ENCODE peak calls at places on chromosomes 5 and 9, in seven cellular contexts. U, O, K, Q, S, A and L are unnamed samples.

GRCh38 chr9:91159664-91160121 is 202.0 kb downstream of the AUH start:
- DNase-seq in U (no peak), S (peak; percentile 79), Q (no peak), K (no peak), A (no peak), O (peak; percentile 79), L (no peak)

GRCh38 chr9:89225587-89225986 is 47.0 kb upstream of the SHC3 start:
- DNase-seq in A (no peak), U (no peak), K (no peak), O (no peak), S (no peak), Q (no peak), L (no peak)

GRCh38 chr5:483011-483410 is 40.0 kb downstream of the EXOC3 start:
- DNase-seq in A (no peak), K (no peak), O (no peak), U (no peak), Q (no peak), S (no peak), L (no peak)

GRCh38 chr5:96629774-96630173 is 32.4 kb upstream of the CAST start:
- DNase-seq in O (no peak), Q (no peak), A (no peak), U (peak; percentile 62), K (peak; percentile 90), S (no peak), L (peak; percentile 88)

GRCh38 chr5:1764606-1764960 is 35.1 kb downstream of the MRPL36 start:
- DNase-seq in S (peak; percentile 77), A (no peak), U (no peak), K (no peak), O (peak; percentile 48), Q (no peak), L (no peak)

GRCh38 chr5:93280518-93280917 is 300.5 kb downstream of the NR2F1-AS1 start:
- DNase-seq in K (no peak), O (no peak), U (no peak), A (peak; percentile 19), Q (no peak), S (no peak), L (no peak)

GRCh38 chr5:58013542-58014258 is 446.2 kb downstream of the PLK2 start:
- DNase-seq in S (no peak), A (peak; percentile 19), Q (no peak), O (no peak), U (no peak), K (no peak), L (no peak)

GRCh38 chr9:3768286-3768685 is 242.5 kb upstream of the RFX3 start:
- DNase-seq in O (no peak), A (no peak), Q (no peak), U (no peak), K (no peak), S (no peak), L (peak; percentile 59)

GRCh38 chr9:36154213-36154952 is 14.8 kb upstream of the CCIN start:
- DNase-seq in K (no peak), Q (no peak), O (peak; percentile 76), S (no peak), A (no peak), U (no peak), L (peak; percentile 76)

GRCh38 chr9:110021891-110022290 is 186.1 kb downstream of the C9orf152 start:
- DNase-seq in Q (no peak), S (no peak), U (no peak), K (no peak), A (no peak), O (no peak), L (no peak)

GRCh38 chr9:34384368-34385165 is 7.9 kb upstream of the MYORG start:
- DNase-seq in U (no peak), S (no peak), A (no peak), Q (no peak), K (no peak), O (no peak), L (no peak)

GRCh38 chr5:366541-367357 is 45.2 kb downstream of the AHRR start:
- DNase-seq in U (no peak), S (peak; percentile 65), O (no peak), Q (no peak), K (no peak), A (no peak), L (no peak)

GRCh38 chr5:81252904-81253303 is 19.8 kb downstream of the CKMT2 start:
- DNase-seq in Q (no peak), A (no peak), O (no peak), U (no peak), K (no peak), S (no peak), L (no peak)

GRCh38 chr5:93078082-93079038 is 502.7 kb downstream of the NR2F1-AS1 start:
- DNase-seq in O (no peak), S (no peak), U (peak; percentile 81), K (peak; percentile 85), Q (peak; percentile 29), A (peak; percentile 74), L (peak; percentile 98)

GRCh38 chr9:6302417-6302816 is 25.8 kb upstream of the TPD52L3 start:
- DNase-seq in S (no peak), U (peak; percentile 17), Q (no peak), O (no peak), K (no peak), A (peak; percentile 19), L (peak; percentile 9)

DNA sequence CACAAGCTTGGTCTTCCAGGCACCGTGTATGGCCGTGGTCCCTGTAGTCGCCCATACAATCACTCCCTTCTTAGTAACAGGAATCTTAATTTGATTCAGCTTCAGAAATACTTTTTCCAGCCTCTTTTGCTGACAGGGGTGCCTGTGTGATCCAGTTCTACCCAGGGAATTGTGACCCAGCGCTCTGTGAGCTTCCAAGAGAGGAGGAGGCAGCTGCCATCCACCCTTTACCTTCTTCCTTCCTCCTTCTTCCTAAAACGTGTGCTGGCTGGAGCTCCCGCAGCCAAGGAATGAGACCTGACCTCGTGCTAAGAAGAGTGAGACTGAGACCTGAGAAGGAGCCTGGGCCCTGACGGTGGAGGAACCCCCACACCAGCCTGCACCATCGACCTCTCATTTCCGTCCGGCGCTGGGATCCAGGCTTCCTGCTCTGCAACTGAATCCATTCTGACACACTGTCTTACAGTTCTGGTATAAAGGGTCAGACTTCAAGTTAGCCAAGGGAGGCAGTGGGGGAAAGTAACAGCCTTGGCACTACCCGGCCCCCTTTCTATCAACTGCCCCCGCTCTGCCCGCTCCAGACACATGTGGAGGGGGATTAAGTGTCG is 16.1 kb downstream of the MGAT1 start:
- DNase-seq in U (no peak), S (no peak), A (no peak), O (peak; percentile 52), Q (no peak), K (no peak), L (no peak)
- TF ChIP-seq CTCF in U (no peak), S (no peak), A (no peak), O (no peak), Q (no peak), K (no peak), L (no peak)

DNA sequence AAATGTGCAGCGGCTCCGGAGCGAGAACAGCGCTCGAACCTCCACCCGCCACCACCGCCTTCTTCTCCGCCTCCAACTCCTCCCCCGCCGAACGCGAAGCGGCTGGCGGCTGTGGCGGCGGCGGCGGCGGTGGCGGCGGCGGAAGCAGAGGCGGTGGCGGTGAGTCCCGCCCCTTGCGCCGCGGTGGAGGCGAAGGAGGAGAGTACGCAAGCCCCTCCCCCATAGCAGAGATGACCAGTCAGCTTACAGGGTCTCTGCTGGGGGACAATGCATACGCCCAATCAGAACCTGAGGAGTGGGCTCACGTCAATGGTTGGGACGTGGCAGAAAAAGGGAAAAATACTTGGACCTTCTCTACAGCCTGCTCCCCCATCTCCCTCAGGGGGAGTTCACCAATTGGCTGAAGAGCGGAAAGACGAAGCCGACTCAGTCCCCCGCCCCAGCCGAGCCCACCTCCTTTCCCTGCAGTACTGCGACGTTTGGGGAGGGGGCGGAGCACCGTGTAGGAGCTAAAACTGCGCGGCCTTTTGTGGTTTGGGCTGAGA is at the start of gene PJA2:
- DNase-seq in O (peak; percentile 99), U (peak; percentile 97), Q (peak; percentile 91), K (peak; percentile 100), S (peak; percentile 100), A (peak; percentile 99), L (peak; percentile 100)
- TF ChIP-seq CTCF in O (peak; percentile 37), U (no peak), Q (peak; percentile 9), K (peak; percentile 35), S (peak; percentile 46), A (peak; percentile 31), L (peak; percentile 67)

GRCh38 chr5:156825688-156826087 is 24.4 kb upstream of the PPP1R2B start:
- DNase-seq in K (no peak), Q (no peak), U (no peak), A (no peak), O (no peak), S (no peak), L (no peak)

GRCh38 chr5:156826150-156826549 is 23.9 kb upstream of the PPP1R2B start:
- DNase-seq in K (no peak), U (no peak), S (no peak), Q (no peak), A (no peak), O (no peak), L (no peak)

GRCh38 chr5:156819967-156820581 is 30.0 kb upstream of the PPP1R2B start:
- DNase-seq in U (no peak), A (no peak), Q (no peak), S (no peak), O (no peak), K (no peak), L (no peak)

GRCh38 chr5:156824241-156824640 is 25.9 kb upstream of the PPP1R2B start:
- DNase-seq in Q (no peak), S (no peak), O (no peak), A (no peak), K (no peak), U (no peak), L (no peak)

DNA sequence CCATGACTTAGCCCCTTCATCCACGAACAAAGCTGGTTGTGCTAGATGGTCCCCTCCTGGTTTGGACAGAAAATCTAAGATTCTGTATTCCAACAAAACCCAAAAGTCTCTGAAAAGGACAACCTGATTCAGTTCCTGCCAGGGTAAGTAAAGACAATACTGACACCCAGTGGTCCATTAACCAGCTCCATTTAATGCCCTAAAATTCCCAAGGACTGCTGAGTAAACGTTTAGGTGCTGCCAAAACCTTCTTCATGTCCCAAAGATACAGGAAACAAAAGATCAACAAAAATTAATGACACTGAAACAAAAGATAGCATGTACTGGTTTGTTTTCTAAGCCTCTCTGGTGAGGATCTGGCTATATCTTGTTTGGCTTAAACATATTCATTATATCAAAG is 25.3 kb upstream of the PPP1R2B start:
- DNase-seq in S (no peak), A (peak; percentile 67), K (peak; percentile 4), Q (peak; percentile 23), O (no peak), U (no peak), L (peak; percentile 5)
- TF ChIP-seq CTCF in S (peak; percentile 75), A (peak; percentile 86), K (peak; percentile 37), Q (peak; percentile 45), O (peak; percentile 36), U (no peak), L (peak; percentile 41)

GRCh38 chr9:134778156-134778555 is 102.5 kb upstream of the FCN2 start:
- DNase-seq in K (no peak), Q (no peak), S (no peak), A (no peak), O (no peak), U (no peak), L (no peak)

GRCh38 chr9:134777153-134777552 is 103.5 kb upstream of the FCN2 start:
- DNase-seq in U (no peak), Q (no peak), A (no peak), K (no peak), S (no peak), O (no peak), L (no peak)

GRCh38 chr9:134779640-134780039 is 101.0 kb upstream of the FCN2 start:
- DNase-seq in U (no peak), S (no peak), Q (no peak), A (no peak), K (no peak), O (no peak), L (no peak)

GRCh38 chr9:134776080-134776796 is 104.4 kb upstream of the FCN2 start:
- DNase-seq in S (no peak), A (no peak), Q (no peak), U (no peak), K (peak; percentile 67), O (no peak), L (peak; percentile 60)

GRCh38 chr9:134778841-134779411 is 101.7 kb upstream of the FCN2 start:
- DNase-seq in K (no peak), A (peak; percentile 75), S (no peak), Q (peak; percentile 84), O (peak; percentile 78), U (peak; percentile 75), L (peak; percentile 29)
- TF ChIP-seq CTCF in K (peak; percentile 59), A (peak; percentile 57), S (peak; percentile 70), Q (peak; percentile 58), O (peak; percentile 60), U (peak; percentile 68), L (peak; percentile 76)